ENCODE peak calls at places on chromosomes 11 and 22, in five cellular contexts. K, M, O, F and C are unnamed samples.

GRCh38 chr11:42066113-42066512 is 606.7 kb upstream of the LRRC4C start:
- DNase-seq in K (no peak), M (no peak), O (no peak), F (no peak), C (peak; percentile 64)

GRCh38 chr11:61041755-61042518 is 60.4 kb upstream of the CD5 start:
- DNase-seq in K (no peak), M (peak; percentile 44), O (no peak), F (peak; percentile 3), C (no peak)

GRCh38 chr22:46897246-46897623 is 134.8 kb downstream of the TBC1D22A start:
- DNase-seq in K (no peak), M (no peak), O (peak; percentile 29), F (no peak), C (no peak)

GRCh38 chr11:103234974-103235373 is 125.7 kb downstream of the DYNC2H1 start:
- DNase-seq in K (no peak), M (no peak), O (no peak), F (peak; percentile 80), C (no peak)

GRCh38 chr11:28763876-28764275 is 655.7 kb downstream of the METTL15 start:
- DNase-seq in K (no peak), M (no peak), O (no peak), F (no peak), C (no peak)

GRCh38 chr22:26359156-26359555 is 69.9 kb upstream of the ASPHD2 start:
- DNase-seq in K (no peak), M (no peak), O (no peak), F (no peak), C (no peak)

GRCh38 chr22:37274380-37274862 is 7.9 kb upstream of the CYTH4 start:
- DNase-seq in K (peak; percentile 40), M (peak; percentile 36), O (no peak), F (no peak), C (peak; percentile 69)

GRCh38 chr22:50524664-50525103 is 714 bp downstream of the SCO2 start:
- DNase-seq in K (no peak), M (peak; percentile 83), O (no peak), F (no peak), C (no peak)

GRCh38 chr22:44892803-44893730 is 116.7 kb downstream of the PHF21B start:
- DNase-seq in K (no peak), M (no peak), O (no peak), F (no peak), C (no peak)

GRCh38 chr11:125086633-125087296 is 23.7 kb downstream of the SLC37A2 start:
- DNase-seq in K (no peak), M (no peak), O (no peak), F (no peak), C (no peak)

GRCh38 chr22:26751217-26751616 is 93.8 kb downstream of the MIAT start:
- DNase-seq in K (no peak), M (no peak), O (peak; percentile 7), F (no peak), C (no peak)

GRCh38 chr11:82195251-82195650 is 538.4 kb downstream of the FAM181B start:
- DNase-seq in K (no peak), M (no peak), O (no peak), F (peak; percentile 5), C (no peak)

GRCh38 chr11:68039526-68040086 is 781 bp downstream of the TCIRG1 start:
- DNase-seq in K (no peak), M (no peak), O (peak; percentile 44), F (no peak), C (peak; percentile 24)
- H3K4me3 ChIP-seq in K (peak overlapping the region; percentile 57), M (peak overlapping the region; percentile 86), O (peak overlapping the region; percentile 92), F (peak overlapping the region; percentile 88), C (peak overlapping the region; percentile 75)

GRCh38 chr22:28605362-28605761 is 74.3 kb downstream of the TTC28 start:
- DNase-seq in K (no peak), M (no peak), O (no peak), F (no peak), C (no peak)
- H3K27ac ChIP-seq in K (no peak overlapping the region), M (no peak overlapping the region), O (no peak overlapping the region), F (no peak overlapping the region), C (no peak overlapping the region)

GRCh38 chr11:9760180-9760550 is 96.3 kb downstream of the SWAP70 start:
- DNase-seq in K (peak; percentile 89), M (peak; percentile 72), O (no peak), F (peak; percentile 98), C (peak; percentile 92)
- H3K4me3 ChIP-seq in K (no peak overlapping the region), M (no peak overlapping the region), O (no peak overlapping the region), F (no peak overlapping the region), C (no peak overlapping the region)

GRCh38 chr11:119306373-119306890 is 10.5 kb downstream of the MCAM start:
- DNase-seq in K (peak; percentile 60), M (no peak), O (no peak), F (peak; percentile 27), C (peak; percentile 47)

GRCh38 chr11:119309953-119310681 is 6.8 kb downstream of the MCAM start:
- DNase-seq in K (no peak), M (no peak), O (no peak), F (no peak), C (no peak)

GRCh38 chr11:119307219-119307618 is 9.7 kb downstream of the MCAM start:
- DNase-seq in K (no peak), M (no peak), O (peak; percentile 42), F (peak; percentile 11), C (no peak)

GRCh38 chr11:119309411-119309810 is 7.5 kb downstream of the MCAM start:
- DNase-seq in K (no peak), M (no peak), O (no peak), F (no peak), C (no peak)

GRCh38 chr11:119307974-119308373 is 9.0 kb downstream of the MCAM start:
- DNase-seq in K (no peak), M (no peak), O (no peak), F (no peak), C (no peak)
- H3K27ac ChIP-seq in K (peak overlapping the region; percentile 60), M (no peak overlapping the region), O (no peak overlapping the region), F (no peak overlapping the region), C (peak overlapping the region; percentile 89)

DNA sequence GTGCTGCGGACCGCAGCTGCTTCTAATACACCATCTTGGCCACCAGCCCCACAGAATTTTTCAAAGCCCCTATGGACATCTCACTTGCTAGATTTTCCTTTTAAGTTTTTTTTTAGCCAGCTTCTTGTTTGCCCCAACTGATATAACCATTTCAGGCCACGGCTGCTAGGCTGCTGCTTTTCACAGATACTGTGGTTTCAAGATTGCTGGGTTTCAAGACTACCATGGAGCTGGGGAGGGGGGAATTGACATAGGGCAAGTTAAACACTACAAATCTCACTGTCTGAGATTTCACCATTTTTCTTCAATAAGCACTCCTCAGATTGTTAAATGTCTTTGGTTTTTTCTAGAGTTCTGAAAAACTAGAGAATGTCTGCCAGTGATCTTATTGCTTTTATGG is 13.5 kb upstream of the DEPDC7 start:
- DNase-seq in K (no peak), M (no peak), O (no peak), F (no peak), C (no peak)
- H3K4me3 ChIP-seq in K (no peak overlapping the region), M (no peak overlapping the region), O (no peak overlapping the region), F (no peak overlapping the region), C (no peak overlapping the region)

GRCh38 chr11:108289699-108290098 is 66.8 kb downstream of the ATM start:
- DNase-seq in K (no peak), M (no peak), O (no peak), F (no peak), C (no peak)
- H3K27ac ChIP-seq in K (no peak overlapping the region), M (no peak overlapping the region), O (no peak overlapping the region), F (no peak overlapping the region), C (no peak overlapping the region)